ENCODE peak calls at places on chromosomes 12 and 14, in ten cellular contexts. T is heart left ventricle, N is right lobe of liver, O is body of pancreas, M is HCT116, A is IMR-90, Y is K562, L is HepG2, F is A549, R is upper lobe of left lung. U is an unnamed sample.

GRCh38 chr12:64566122-64566521 is 44.2 kb upstream of the RASSF3 start:
- ATAC-seq in T (no peak), N (no peak), O (no peak), M (no peak), A (peak; percentile 76), Y (no peak), L (no peak), F (no peak), R (no peak), U (no peak)

GRCh38 chr14:95507174-95507573 is 9.3 kb downstream of the SYNE3 start:
- ATAC-seq in T (peak; percentile 91), N (peak; percentile 85), O (peak; percentile 77), M (no peak), A (peak; percentile 68), Y (peak; percentile 75), L (no peak), F (no peak), R (peak; percentile 75), U (peak; percentile 89)

GRCh38 chr12:55760663-55761062 is 17.7 kb downstream of the GDF11 start:
- ATAC-seq in T (no peak), N (no peak), O (no peak), M (no peak), A (no peak), Y (no peak), L (no peak), F (no peak), R (no peak), U (no peak)

GRCh38 chr14:88499225-88499624 is 55.6 kb downstream of the PTPN21 start:
- ATAC-seq in T (no peak), N (no peak), O (no peak), M (no peak), A (no peak), Y (no peak), L (no peak), F (no peak), R (no peak), U (no peak)

GRCh38 chr12:4914720-4915119 is 5.0 kb downstream of the KCNA1 start:
- ATAC-seq in T (no peak), N (no peak), O (no peak), M (no peak), A (no peak), Y (no peak), L (no peak), F (no peak), R (no peak), U (no peak)

GRCh38 chr12:6231359-6232268 is 31.4 kb downstream of the CD9 start:
- ATAC-seq in T (no peak), N (no peak), O (no peak), M (no peak), A (no peak), Y (no peak), L (no peak), F (peak; percentile 6), R (no peak), U (no peak)

GRCh38 chr12:9271875-9272274 is 63.7 kb upstream of the PZP start:
- ATAC-seq in T (peak; percentile 46), N (no peak), O (no peak), M (no peak), A (no peak), Y (no peak), L (no peak), F (no peak), R (no peak), U (no peak)

GRCh38 chr14:49897965-49898364 is 5.1 kb downstream of the ARF6 start:
- ATAC-seq in T (no peak), N (no peak), O (no peak), M (no peak), A (no peak), Y (no peak), L (no peak), F (no peak), R (no peak), U (no peak)

GRCh38 chr12:27607611-27608010 is 83.6 kb downstream of the PPFIBP1 start:
- ATAC-seq in T (no peak), N (no peak), O (peak; percentile 17), M (no peak), A (no peak), Y (no peak), L (no peak), F (no peak), R (no peak), U (no peak)

GRCh38 chr14:29993148-29993547 is 65.5 kb upstream of the PRKD1 start:
- ATAC-seq in T (no peak), N (peak; percentile 30), O (peak; percentile 18), M (no peak), A (no peak), Y (no peak), L (peak; percentile 44), F (no peak), R (no peak), U (no peak)

GRCh38 chr12:48818831-48819590 is 715 bp downstream of the CACNB3 start:
- ATAC-seq in T (no peak), N (no peak), O (no peak), M (peak; percentile 15), A (no peak), Y (no peak), L (no peak), F (no peak), R (no peak), U (no peak)

GRCh38 chr12:131139363-131140068 is 185.8 kb downstream of the ADGRD1 start:
- ATAC-seq in T (no peak), N (no peak), O (no peak), M (no peak), A (no peak), Y (no peak), L (no peak), F (no peak), R (no peak), U (no peak)

GRCh38 chr12:80936642-80937390 is 918 bp downstream of the LIN7A start:
- ATAC-seq in T (peak; percentile 85), N (peak; percentile 83), O (peak; percentile 68), M (peak; percentile 81), A (peak; percentile 81), Y (no peak), L (peak; percentile 90), F (peak; percentile 90), R (peak; percentile 79), U (peak; percentile 67)

GRCh38 chr14:60161176-60162107 is 3.8 kb downstream of the DHRS7 start:
- ATAC-seq in T (no peak), N (peak; percentile 62), O (no peak), M (no peak), A (no peak), Y (no peak), L (peak; percentile 10), F (no peak), R (no peak), U (peak; percentile 60)

DNA sequence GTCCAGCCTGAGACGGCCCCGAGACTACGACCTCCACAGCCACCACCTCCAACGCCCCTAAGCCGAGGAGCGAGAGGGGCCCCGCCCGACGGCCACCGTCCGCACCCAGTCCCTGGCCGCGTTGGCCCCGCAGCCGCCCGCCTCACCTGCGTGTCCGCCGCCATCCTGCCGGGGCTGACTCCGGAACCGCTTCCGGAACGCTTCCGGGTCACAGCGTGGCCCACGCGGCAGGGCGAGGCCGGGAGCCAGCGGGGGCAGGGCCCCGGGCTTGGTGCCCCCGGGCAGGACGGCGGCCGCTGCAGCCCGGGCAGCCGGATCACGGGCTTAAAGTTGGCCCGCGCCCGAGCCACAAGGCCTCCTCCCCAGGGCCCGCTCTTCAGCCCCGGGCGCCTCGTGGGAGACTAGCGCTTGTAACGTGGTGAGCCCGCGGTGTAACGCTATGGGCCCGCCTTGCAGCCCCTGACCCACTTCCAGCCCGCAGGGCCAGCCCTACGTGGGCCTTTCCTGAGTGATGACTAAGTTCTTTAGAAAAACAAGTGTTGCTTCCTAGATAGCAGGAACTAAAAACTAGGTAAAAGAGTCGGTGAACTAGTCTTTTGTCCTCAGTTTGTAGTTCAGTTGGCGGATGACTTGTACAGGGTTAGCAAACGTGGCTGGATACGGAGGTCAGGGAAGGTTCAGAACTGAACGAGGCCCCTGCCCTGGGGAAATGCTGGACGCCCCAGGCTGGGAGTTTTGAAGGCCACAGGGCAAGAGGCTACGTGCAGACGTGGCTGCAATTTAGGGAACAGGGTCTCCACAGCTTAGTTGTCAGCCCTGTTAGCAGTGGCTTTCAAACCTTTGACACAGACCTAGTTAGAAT is at the start of gene GCN1:
- ATAC-seq in T (peak; percentile 97), N (peak; percentile 98), O (peak; percentile 92), M (peak; percentile 68), A (peak; percentile 83), Y (peak; percentile 79), L (peak; percentile 84), F (peak; percentile 84), R (peak; percentile 91), U (peak; percentile 95)
- TF ChIP-seq POLR2A in T (peak; percentile 89), N (peak; percentile 91), O (peak; percentile 73), M (peak; percentile 89), A (peak; percentile 91), Y (peak; percentile 77), L (peak; percentile 62), F (peak; percentile 96), R (peak; percentile 40), U (peak; percentile 92)

GRCh38 chr14:105152794-105153241 is 15.8 kb downstream of the JAG2 start:
- ATAC-seq in T (peak; percentile 33), N (no peak), O (peak; percentile 19), M (no peak), A (no peak), Y (no peak), L (no peak), F (no peak), R (no peak), U (peak; percentile 37)
- H3K27ac ChIP-seq in T (peak overlapping the region; percentile 82), N (no peak overlapping the region), O (peak overlapping the region; percentile 21), M (no peak overlapping the region), A (no peak overlapping the region), Y (no peak overlapping the region), L (no peak overlapping the region), F (no peak overlapping the region), R (no peak overlapping the region), U (no peak overlapping the region)

DNA sequence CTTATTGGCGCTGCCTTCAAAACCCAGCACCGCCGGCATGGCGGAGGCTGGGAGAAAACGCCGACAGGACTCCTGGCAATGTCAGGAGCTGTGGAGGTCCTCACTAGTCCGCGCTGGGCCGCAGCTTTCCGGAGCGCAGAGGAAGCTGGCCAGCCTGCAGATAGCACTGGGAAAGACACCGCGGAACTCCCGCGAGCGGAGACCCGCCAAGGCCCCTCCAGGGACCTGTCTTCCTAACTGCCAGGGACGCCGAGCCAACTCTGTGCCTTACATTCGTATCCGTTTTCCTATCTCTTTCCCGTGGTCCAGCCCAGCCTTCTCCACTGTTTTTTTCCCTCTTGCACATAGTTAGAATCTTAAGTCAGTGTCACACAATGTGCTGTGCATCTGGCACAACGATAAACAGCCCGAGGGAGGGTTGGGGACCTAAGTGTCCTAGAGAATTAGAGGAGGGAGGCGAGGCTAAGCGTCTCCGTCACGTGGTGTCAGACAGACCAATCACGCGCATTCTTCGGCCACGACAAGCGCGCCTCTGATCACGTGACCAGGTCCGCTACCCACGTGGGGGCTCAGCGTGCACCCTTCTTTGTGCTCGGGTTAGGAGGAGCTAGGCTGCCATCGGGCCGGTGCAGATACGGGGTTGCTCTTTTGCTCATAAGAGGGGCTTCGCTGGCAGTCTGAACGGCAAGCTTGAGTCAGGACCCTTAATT is at the start of the genes APEX1 and OSGEP:
- ATAC-seq in T (peak; percentile 96), N (peak; percentile 97), O (peak; percentile 94), M (peak; percentile 82), A (peak; percentile 90), Y (peak; percentile 90), L (peak; percentile 90), F (peak; percentile 89), R (peak; percentile 95), U (peak; percentile 95)
- TF ChIP-seq POLR2A in T (peak; percentile 89), N (peak; percentile 79), O (peak; percentile 93), M (peak; percentile 59), A (peak; percentile 87), Y (peak; percentile 87), L (peak; percentile 86), F (peak; percentile 75), R (peak; percentile 58), U (peak; percentile 79)

GRCh38 chr12:1681493-1681807 is 9.4 kb upstream of the ADIPOR2 start:
- ATAC-seq in T (no peak), N (no peak), O (no peak), M (no peak), A (no peak), Y (peak; percentile 41), L (no peak), F (no peak), R (no peak), U (no peak)
- H3K27ac ChIP-seq in T (peak overlapping the region; percentile 72), N (no peak overlapping the region), O (no peak overlapping the region), M (no peak overlapping the region), A (no peak overlapping the region), Y (no peak overlapping the region), L (no peak overlapping the region), F (no peak overlapping the region), R (peak overlapping the region; percentile 62), U (no peak overlapping the region)